ENCODE peak calls at places on chromosome 21, in nine cellular contexts. One of them, this sample, is unnamed.

GRCh38 chr21:37829447-37829846 is 86.8 kb downstream of the KCNJ6 start:
- DNase-seq in AG09309: peak; percentile 27
- DNase-seq in DND-41: no peak
- DNase-seq in bronchial epithelial cell: peak; percentile 33
- DNase-seq in H1: no peak
- DNase-seq in colonic mucosa: peak; percentile 76
- DNase-seq in Caco-2: no peak
- DNase-seq in GM23248: peak; percentile 85
- DNase-seq in lower leg skin: no peak
- DNase-seq in this sample: peak; percentile 7

GRCh38 chr21:17598437-17598836 is 14.3 kb downstream of the BTG3 start:
- DNase-seq in H1: no peak
- DNase-seq in AG09309: no peak
- DNase-seq in GM23248: no peak
- DNase-seq in colonic mucosa: no peak
- DNase-seq in lower leg skin: no peak
- DNase-seq in Caco-2: no peak
- DNase-seq in DND-41: no peak
- DNase-seq in bronchial epithelial cell: no peak
- DNase-seq in this sample: no peak

GRCh38 chr21:28136687-28137086 is 856.0 kb downstream of the LTN1 start:
- DNase-seq in DND-41: no peak
- DNase-seq in H1: no peak
- DNase-seq in bronchial epithelial cell: no peak
- DNase-seq in lower leg skin: no peak
- DNase-seq in colonic mucosa: no peak
- DNase-seq in Caco-2: no peak
- DNase-seq in GM23248: peak; percentile 16
- DNase-seq in AG09309: peak; percentile 73
- DNase-seq in this sample: no peak

GRCh38 chr21:17003221-17003620 is 509.6 kb upstream of the CXADR start:
- DNase-seq in H1: no peak
- DNase-seq in Caco-2: no peak
- DNase-seq in colonic mucosa: no peak
- DNase-seq in GM23248: peak; percentile 75
- DNase-seq in lower leg skin: no peak
- DNase-seq in bronchial epithelial cell: peak; percentile 48
- DNase-seq in AG09309: peak; percentile 13
- DNase-seq in DND-41: no peak
- DNase-seq in this sample: peak; percentile 54

GRCh38 chr21:15468368-15468767 is 261.4 kb upstream of the USP25 start:
- DNase-seq in DND-41: no peak
- DNase-seq in GM23248: no peak
- DNase-seq in bronchial epithelial cell: no peak
- DNase-seq in colonic mucosa: no peak
- DNase-seq in lower leg skin: no peak
- DNase-seq in AG09309: no peak
- DNase-seq in Caco-2: no peak
- DNase-seq in H1: no peak
- DNase-seq in this sample: no peak

GRCh38 chr21:43676391-43676790 is 17.0 kb downstream of the RRP1B start:
- DNase-seq in lower leg skin: peak; percentile 57
- DNase-seq in AG09309: no peak
- DNase-seq in H1: no peak
- DNase-seq in GM23248: no peak
- DNase-seq in Caco-2: no peak
- DNase-seq in bronchial epithelial cell: no peak
- DNase-seq in DND-41: no peak
- DNase-seq in colonic mucosa: no peak
- DNase-seq in this sample: no peak

GRCh38 chr21:39313042-39313456 is 383 bp downstream of the BRWD1 start:
- DNase-seq in GM23248: no peak
- DNase-seq in bronchial epithelial cell: no peak
- DNase-seq in AG09309: no peak
- DNase-seq in lower leg skin: peak; percentile 89
- DNase-seq in DND-41: no peak
- DNase-seq in H1: no peak
- DNase-seq in Caco-2: peak; percentile 47
- DNase-seq in colonic mucosa: peak; percentile 44
- DNase-seq in this sample: no peak

GRCh38 chr21:36696640-36697472 is 2.1 kb upstream of the SIM2 start:
- DNase-seq in Caco-2: no peak
- DNase-seq in DND-41: no peak
- DNase-seq in bronchial epithelial cell: no peak
- DNase-seq in H1: peak; percentile 56
- DNase-seq in lower leg skin: no peak
- DNase-seq in GM23248: no peak
- DNase-seq in colonic mucosa: no peak
- DNase-seq in AG09309: no peak
- DNase-seq in this sample: no peak

GRCh38 chr21:38965910-38966504 is 160.3 kb downstream of the ETS2 start:
- DNase-seq in H1: peak; percentile 62
- DNase-seq in colonic mucosa: peak; percentile 93
- DNase-seq in AG09309: no peak
- DNase-seq in GM23248: no peak
- DNase-seq in bronchial epithelial cell: peak; percentile 88
- DNase-seq in DND-41: no peak
- DNase-seq in Caco-2: peak; percentile 95
- DNase-seq in lower leg skin: no peak
- DNase-seq in this sample: no peak

GRCh38 chr21:37757631-37758376 is 158.5 kb downstream of the KCNJ6 start:
- DNase-seq in lower leg skin: no peak
- DNase-seq in colonic mucosa: no peak
- DNase-seq in Caco-2: no peak
- DNase-seq in bronchial epithelial cell: no peak
- DNase-seq in DND-41: no peak
- DNase-seq in AG09309: no peak
- DNase-seq in H1: no peak
- DNase-seq in GM23248: peak; percentile 32
- DNase-seq in this sample: no peak

GRCh38 chr21:43585924-43586411 is 73.3 kb downstream of the HSF2BP start:
- DNase-seq in DND-41: no peak
- DNase-seq in H1: no peak
- DNase-seq in colonic mucosa: no peak
- DNase-seq in AG09309: peak; percentile 98
- DNase-seq in lower leg skin: no peak
- DNase-seq in GM23248: peak; percentile 98
- DNase-seq in Caco-2: peak; percentile 88
- DNase-seq in bronchial epithelial cell: peak; percentile 100
- DNase-seq in this sample: peak; percentile 100

GRCh38 chr21:44065428-44065827 is 41.8 kb upstream of the PWP2 start:
- DNase-seq in Caco-2: no peak
- DNase-seq in GM23248: no peak
- DNase-seq in lower leg skin: peak; percentile 76
- DNase-seq in AG09309: no peak
- DNase-seq in H1: no peak
- DNase-seq in DND-41: peak; percentile 76
- DNase-seq in bronchial epithelial cell: peak; percentile 17
- DNase-seq in colonic mucosa: no peak
- DNase-seq in this sample: no peak

GRCh38 chr21:15301014-15301413 is 236.2 kb upstream of the NRIP1 start:
- DNase-seq in colonic mucosa: no peak
- DNase-seq in Caco-2: no peak
- DNase-seq in DND-41: peak; percentile 35
- DNase-seq in GM23248: peak; percentile 10
- DNase-seq in bronchial epithelial cell: peak; percentile 72
- DNase-seq in H1: no peak
- DNase-seq in AG09309: no peak
- DNase-seq in lower leg skin: no peak
- DNase-seq in this sample: peak; percentile 19

GRCh38 chr21:37994211-37994610 is 78.0 kb upstream of the KCNJ6 start:
- DNase-seq in GM23248: no peak
- DNase-seq in Caco-2: no peak
- DNase-seq in colonic mucosa: no peak
- DNase-seq in AG09309: no peak
- DNase-seq in H1: no peak
- DNase-seq in DND-41: no peak
- DNase-seq in bronchial epithelial cell: peak; percentile 12
- DNase-seq in lower leg skin: no peak
- DNase-seq in this sample: peak; percentile 16

GRCh38 chr21:38768385-38769071 is 37.2 kb upstream of the ETS2 start:
- DNase-seq in H1: no peak
- DNase-seq in lower leg skin: peak; percentile 74
- DNase-seq in DND-41: peak; percentile 44
- DNase-seq in Caco-2: no peak
- DNase-seq in AG09309: no peak
- DNase-seq in GM23248: peak; percentile 87
- DNase-seq in bronchial epithelial cell: peak; percentile 86
- DNase-seq in colonic mucosa: no peak
- DNase-seq in this sample: peak; percentile 95

GRCh38 chr21:28215214-28215954 is 777.3 kb downstream of the LTN1 start:
- DNase-seq in Caco-2: no peak
- DNase-seq in AG09309: peak; percentile 66
- DNase-seq in colonic mucosa: no peak
- DNase-seq in H1: no peak
- DNase-seq in GM23248: peak; percentile 88
- DNase-seq in lower leg skin: no peak
- DNase-seq in DND-41: no peak
- DNase-seq in bronchial epithelial cell: peak; percentile 95
- DNase-seq in this sample: peak; percentile 94

GRCh38 chr21:33033094-33033951 is 7.6 kb downstream of the OLIG2 start:
- DNase-seq in lower leg skin: no peak
- DNase-seq in GM23248: no peak
- DNase-seq in colonic mucosa: no peak
- DNase-seq in AG09309: no peak
- DNase-seq in DND-41: no peak
- DNase-seq in bronchial epithelial cell: no peak
- DNase-seq in Caco-2: no peak
- DNase-seq in H1: peak; percentile 60
- DNase-seq in this sample: no peak
- H3K4me3 ChIP-seq in lower leg skin: no peak overlapping the region
- H3K4me3 ChIP-seq in GM23248: no peak overlapping the region
- H3K4me3 ChIP-seq in colonic mucosa: no peak overlapping the region
- H3K4me3 ChIP-seq in AG09309: no peak overlapping the region
- H3K4me3 ChIP-seq in DND-41: no peak overlapping the region
- H3K4me3 ChIP-seq in bronchial epithelial cell: no peak overlapping the region
- H3K4me3 ChIP-seq in Caco-2: no peak overlapping the region
- H3K4me3 ChIP-seq in H1: peak overlapping the region; percentile 48
- H3K4me3 ChIP-seq in this sample: no peak overlapping the region

GRCh38 chr21:33584455-33584854 is 4.0 kb downstream of the DONSON start:
- DNase-seq in GM23248: no peak
- DNase-seq in lower leg skin: no peak
- DNase-seq in colonic mucosa: no peak
- DNase-seq in DND-41: no peak
- DNase-seq in AG09309: no peak
- DNase-seq in bronchial epithelial cell: no peak
- DNase-seq in H1: no peak
- DNase-seq in Caco-2: no peak
- DNase-seq in this sample: peak; percentile 42

GRCh38 chr21:33587792-33588484 is 546 bp downstream of the DONSON start:
- DNase-seq in Caco-2: peak; percentile 46
- DNase-seq in AG09309: no peak
- DNase-seq in colonic mucosa: peak; percentile 49
- DNase-seq in lower leg skin: peak; percentile 90
- DNase-seq in GM23248: peak; percentile 64
- DNase-seq in DND-41: peak; percentile 41
- DNase-seq in bronchial epithelial cell: peak; percentile 12
- DNase-seq in H1: no peak
- DNase-seq in this sample: peak; percentile 37

GRCh38 chr21:33588485-33589335 is at the start of gene DONSON:
- DNase-seq in AG09309: peak; percentile 29
- DNase-seq in colonic mucosa: peak; percentile 92
- DNase-seq in lower leg skin: peak; percentile 96
- DNase-seq in GM23248: peak; percentile 92
- DNase-seq in DND-41: peak; percentile 85
- DNase-seq in bronchial epithelial cell: peak; percentile 57
- DNase-seq in H1: peak; percentile 98
- DNase-seq in Caco-2: peak; percentile 94
- DNase-seq in this sample: peak; percentile 70

DNA sequence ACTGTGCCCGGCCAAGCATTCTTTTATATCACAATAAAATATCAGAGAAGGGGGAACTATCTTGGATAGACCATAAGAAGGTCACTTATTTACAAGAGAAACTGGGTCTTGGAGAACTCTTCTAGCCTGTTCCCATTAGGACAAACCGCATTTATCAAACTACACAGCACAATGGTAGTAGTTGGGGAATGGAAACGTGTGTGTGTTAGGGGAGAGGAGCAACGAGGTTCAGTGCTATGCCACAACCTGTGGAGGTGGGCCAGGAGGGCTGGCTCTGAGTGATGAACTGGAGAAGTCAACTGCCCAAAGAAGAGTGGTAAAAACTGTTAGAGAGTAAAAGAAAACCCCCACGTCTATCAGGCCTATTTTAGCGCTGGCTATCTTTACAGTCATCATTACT is 1.6 kb downstream of the DONSON start:
- DNase-seq in Caco-2: no peak
- DNase-seq in DND-41: no peak
- DNase-seq in lower leg skin: no peak
- DNase-seq in bronchial epithelial cell: no peak
- DNase-seq in AG09309: no peak
- DNase-seq in H1: no peak
- DNase-seq in GM23248: no peak
- DNase-seq in colonic mucosa: no peak
- DNase-seq in this sample: no peak
- H3K4me3 ChIP-seq in Caco-2: no peak overlapping the region
- H3K4me3 ChIP-seq in DND-41: peak overlapping the region; percentile 98
- H3K4me3 ChIP-seq in lower leg skin: no peak overlapping the region
- H3K4me3 ChIP-seq in bronchial epithelial cell: no peak overlapping the region
- H3K4me3 ChIP-seq in AG09309: no peak overlapping the region
- H3K4me3 ChIP-seq in H1: peak overlapping the region; percentile 88
- H3K4me3 ChIP-seq in GM23248: peak overlapping the region; percentile 83
- H3K4me3 ChIP-seq in colonic mucosa: no peak overlapping the region
- H3K4me3 ChIP-seq in this sample: peak overlapping the region; percentile 38

GRCh38 chr21:34179204-34179935 is 106.0 kb downstream of the MRPS6 start:
- DNase-seq in lower leg skin: peak; percentile 26
- DNase-seq in AG09309: no peak
- DNase-seq in GM23248: no peak
- DNase-seq in Caco-2: no peak
- DNase-seq in DND-41: no peak
- DNase-seq in H1: no peak
- DNase-seq in bronchial epithelial cell: no peak
- DNase-seq in colonic mucosa: no peak
- DNase-seq in this sample: no peak
- H3K4me3 ChIP-seq in lower leg skin: no peak overlapping the region
- H3K4me3 ChIP-seq in AG09309: no peak overlapping the region
- H3K4me3 ChIP-seq in GM23248: no peak overlapping the region
- H3K4me3 ChIP-seq in Caco-2: no peak overlapping the region
- H3K4me3 ChIP-seq in DND-41: no peak overlapping the region
- H3K4me3 ChIP-seq in H1: peak overlapping the region; percentile 44
- H3K4me3 ChIP-seq in bronchial epithelial cell: no peak overlapping the region
- H3K4me3 ChIP-seq in colonic mucosa: no peak overlapping the region
- H3K4me3 ChIP-seq in this sample: no peak overlapping the region

DNA sequence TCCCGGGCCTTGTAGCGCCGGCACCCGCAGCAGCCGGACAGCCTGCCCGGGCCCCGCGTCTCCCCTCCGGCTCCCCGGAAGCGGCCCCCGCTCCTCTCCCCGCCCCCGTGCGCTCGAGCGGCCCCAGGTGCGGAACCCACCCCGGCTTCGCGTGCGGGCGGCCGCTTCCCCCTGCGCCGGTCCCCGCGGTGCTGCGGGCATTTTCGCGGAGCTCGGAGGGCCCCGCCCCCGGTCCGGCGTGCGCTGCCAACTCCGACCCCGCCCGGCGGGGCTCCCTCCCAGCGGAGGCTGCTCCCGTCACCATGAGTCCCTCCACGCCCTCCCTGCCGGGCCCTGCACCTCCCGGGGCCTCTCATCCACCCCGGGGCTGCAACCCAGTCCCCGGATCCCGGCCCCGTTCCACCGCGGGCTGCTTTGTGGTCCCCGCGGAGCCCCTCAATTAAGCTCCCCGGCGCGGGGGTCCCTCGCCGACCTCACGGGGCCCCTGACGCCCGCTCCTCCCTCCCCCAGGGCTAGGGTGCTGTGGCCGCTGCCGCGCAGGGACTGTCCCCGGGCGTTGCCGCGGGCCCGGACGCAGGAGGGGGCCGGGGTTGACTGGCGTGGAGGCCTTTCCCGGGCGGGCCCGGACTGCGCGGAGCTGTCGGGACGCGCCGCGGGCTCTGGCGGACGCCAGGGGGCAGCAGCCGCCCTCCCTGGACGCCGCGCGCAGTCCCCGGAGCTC is 159.4 kb downstream of the RUNX1 start:
- DNase-seq in lower leg skin: peak; percentile 95
- DNase-seq in H1: peak; percentile 80
- DNase-seq in Caco-2: peak; percentile 75
- DNase-seq in colonic mucosa: peak; percentile 82
- DNase-seq in DND-41: peak; percentile 80
- DNase-seq in bronchial epithelial cell: peak; percentile 55
- DNase-seq in AG09309: no peak
- DNase-seq in GM23248: peak; percentile 94
- DNase-seq in this sample: peak; percentile 82
- H3K4me3 ChIP-seq in lower leg skin: peak overlapping the region; percentile 79
- H3K4me3 ChIP-seq in H1: peak overlapping the region; percentile 73
- H3K4me3 ChIP-seq in Caco-2: peak overlapping the region; percentile 78
- H3K4me3 ChIP-seq in colonic mucosa: peak overlapping the region; percentile 62
- H3K4me3 ChIP-seq in DND-41: peak overlapping the region; percentile 79
- H3K4me3 ChIP-seq in bronchial epithelial cell: peak overlapping the region; percentile 73
- H3K4me3 ChIP-seq in AG09309: peak overlapping the region; percentile 57
- H3K4me3 ChIP-seq in GM23248: peak overlapping the region; percentile 97
- H3K4me3 ChIP-seq in this sample: peak overlapping the region; percentile 75

This sample was measured in fibroblast of the aortic adventitia.